ENCODE peak calls at places on chromosomes 13 and 19, in four cellular contexts. One of them, this sample, is unnamed.

GRCh38 chr19:37466277-37466797 is 907 bp downstream of the ZNF569 start:
- DNase-seq in GM23248: no peak
- DNase-seq in fibroblast of villous mesenchyme: no peak
- DNase-seq in activated naive CD4-positive, alpha-beta T cell treated with anti-CD3 and anti-CD28 coated beads for 36 hours: no peak
- DNase-seq in this sample: no peak

GRCh38 chr13:23898101-23898500 is 799 bp upstream of the C1QTNF9B start:
- DNase-seq in GM23248: peak
- DNase-seq in activated naive CD4-positive, alpha-beta T cell treated with anti-CD3 and anti-CD28 coated beads for 36 hours: no peak
- DNase-seq in fibroblast of villous mesenchyme: peak
- DNase-seq in this sample: no peak

GRCh38 chr13:50700664-50701266 is 142.7 kb downstream of the DLEU7 start:
- DNase-seq in GM23248: no peak
- DNase-seq in fibroblast of villous mesenchyme: no peak
- DNase-seq in activated naive CD4-positive, alpha-beta T cell treated with anti-CD3 and anti-CD28 coated beads for 36 hours: no peak
- DNase-seq in this sample: peak

GRCh38 chr19:33502991-33503790 is 18.4 kb downstream of the PEPD start:
- DNase-seq in fibroblast of villous mesenchyme: no peak
- DNase-seq in activated naive CD4-positive, alpha-beta T cell treated with anti-CD3 and anti-CD28 coated beads for 36 hours: no peak
- DNase-seq in GM23248: no peak
- DNase-seq in this sample: no peak

GRCh38 chr13:38519229-38519910 is 167.5 kb upstream of the FREM2 start:
- DNase-seq in activated naive CD4-positive, alpha-beta T cell treated with anti-CD3 and anti-CD28 coated beads for 36 hours: no peak
- DNase-seq in GM23248: no peak
- DNase-seq in fibroblast of villous mesenchyme: no peak
- DNase-seq in this sample: no peak

GRCh38 chr13:48542581-48543341 is 9.9 kb upstream of the RCBTB2 start:
- DNase-seq in GM23248: peak
- DNase-seq in activated naive CD4-positive, alpha-beta T cell treated with anti-CD3 and anti-CD28 coated beads for 36 hours: no peak
- DNase-seq in fibroblast of villous mesenchyme: peak
- DNase-seq in this sample: peak

GRCh38 chr19:29485293-29485692 is 40.5 kb upstream of the VSTM2B start:
- DNase-seq in fibroblast of villous mesenchyme: no peak
- DNase-seq in activated naive CD4-positive, alpha-beta T cell treated with anti-CD3 and anti-CD28 coated beads for 36 hours: no peak
- DNase-seq in GM23248: no peak
- DNase-seq in this sample: no peak

GRCh38 chr19:37551123-37551993 is 43.2 kb downstream of the ZNF571 start:
- DNase-seq in fibroblast of villous mesenchyme: peak
- DNase-seq in activated naive CD4-positive, alpha-beta T cell treated with anti-CD3 and anti-CD28 coated beads for 36 hours: peak
- DNase-seq in GM23248: peak
- DNase-seq in this sample: peak

GRCh38 chr13:23147827-23148226 is 33.0 kb upstream of the SGCG start:
- DNase-seq in fibroblast of villous mesenchyme: no peak
- DNase-seq in GM23248: no peak
- DNase-seq in activated naive CD4-positive, alpha-beta T cell treated with anti-CD3 and anti-CD28 coated beads for 36 hours: no peak
- DNase-seq in this sample: no peak

GRCh38 chr19:41785653-41786052 is 10.7 kb upstream of the CEACAM3 start:
- DNase-seq in GM23248: peak
- DNase-seq in activated naive CD4-positive, alpha-beta T cell treated with anti-CD3 and anti-CD28 coated beads for 36 hours: peak
- DNase-seq in fibroblast of villous mesenchyme: peak
- DNase-seq in this sample: peak

GRCh38 chr13:99301913-99302636 is 5.1 kb downstream of the GPR183 start:
- DNase-seq in activated naive CD4-positive, alpha-beta T cell treated with anti-CD3 and anti-CD28 coated beads for 36 hours: no peak
- DNase-seq in fibroblast of villous mesenchyme: no peak
- DNase-seq in GM23248: no peak
- DNase-seq in this sample: no peak

GRCh38 chr13:113802090-113802531 is 43.1 kb downstream of the TMEM255B start:
- DNase-seq in GM23248: peak
- DNase-seq in fibroblast of villous mesenchyme: peak
- DNase-seq in activated naive CD4-positive, alpha-beta T cell treated with anti-CD3 and anti-CD28 coated beads for 36 hours: no peak
- DNase-seq in this sample: peak

GRCh38 chr19:3669134-3669436 is 31.2 kb downstream of the PIP5K1C start:
- DNase-seq in fibroblast of villous mesenchyme: no peak
- DNase-seq in activated naive CD4-positive, alpha-beta T cell treated with anti-CD3 and anti-CD28 coated beads for 36 hours: no peak
- DNase-seq in GM23248: no peak
- DNase-seq in this sample: no peak

GRCh38 chr19:1094978-1095701 is at the start of gene POLR2E:
- DNase-seq in fibroblast of villous mesenchyme: peak
- DNase-seq in GM23248: peak
- DNase-seq in activated naive CD4-positive, alpha-beta T cell treated with anti-CD3 and anti-CD28 coated beads for 36 hours: peak
- DNase-seq in this sample: peak

GRCh38 chr19:33040994-33041827 is 23.5 kb downstream of the RHPN2 start:
- DNase-seq in activated naive CD4-positive, alpha-beta T cell treated with anti-CD3 and anti-CD28 coated beads for 36 hours: no peak
- DNase-seq in fibroblast of villous mesenchyme: peak
- DNase-seq in GM23248: peak
- DNase-seq in this sample: no peak

GRCh38 chr19:35757231-35757748 is 461 bp upstream of the HSPB6 start:
- DNase-seq in GM23248: peak
- DNase-seq in fibroblast of villous mesenchyme: peak
- DNase-seq in activated naive CD4-positive, alpha-beta T cell treated with anti-CD3 and anti-CD28 coated beads for 36 hours: peak
- DNase-seq in this sample: no peak

GRCh38 chr19:31389874-31390273 is 40.6 kb upstream of the TSHZ3 start:
- DNase-seq in activated naive CD4-positive, alpha-beta T cell treated with anti-CD3 and anti-CD28 coated beads for 36 hours: no peak
- DNase-seq in fibroblast of villous mesenchyme: no peak
- DNase-seq in GM23248: no peak
- DNase-seq in this sample: no peak

GRCh38 chr19:42529248-42529764 is 1.0 kb upstream of the CEACAM1 start:
- DNase-seq in activated naive CD4-positive, alpha-beta T cell treated with anti-CD3 and anti-CD28 coated beads for 36 hours: peak
- DNase-seq in GM23248: peak
- DNase-seq in fibroblast of villous mesenchyme: peak
- DNase-seq in this sample: peak

GRCh38 chr19:52094526-52094925 is 1.0 kb downstream of the ZNF841 start:
- DNase-seq in fibroblast of villous mesenchyme: peak
- DNase-seq in activated naive CD4-positive, alpha-beta T cell treated with anti-CD3 and anti-CD28 coated beads for 36 hours: no peak
- DNase-seq in GM23248: peak
- DNase-seq in this sample: no peak

GRCh38 chr13:100543872-100544602 is 44.6 kb downstream of the GGACT start:
- DNase-seq in GM23248: no peak
- DNase-seq in fibroblast of villous mesenchyme: no peak
- DNase-seq in activated naive CD4-positive, alpha-beta T cell treated with anti-CD3 and anti-CD28 coated beads for 36 hours: no peak
- DNase-seq in this sample: no peak

GRCh38 chr19:58204566-58204965 is 21.7 kb downstream of the ZNF274 start:
- DNase-seq in activated naive CD4-positive, alpha-beta T cell treated with anti-CD3 and anti-CD28 coated beads for 36 hours: no peak
- DNase-seq in GM23248: no peak
- DNase-seq in fibroblast of villous mesenchyme: no peak
- DNase-seq in this sample: no peak

GRCh38 chr19:709196-709964 is 645 bp downstream of the PALM start:
- DNase-seq in GM23248: no peak
- DNase-seq in activated naive CD4-positive, alpha-beta T cell treated with anti-CD3 and anti-CD28 coated beads for 36 hours: no peak
- DNase-seq in fibroblast of villous mesenchyme: no peak
- DNase-seq in this sample: no peak

GRCh38 chr13:79328510-79328909 is 77.5 kb downstream of the RBM26 start:
- DNase-seq in fibroblast of villous mesenchyme: no peak
- DNase-seq in GM23248: no peak
- DNase-seq in activated naive CD4-positive, alpha-beta T cell treated with anti-CD3 and anti-CD28 coated beads for 36 hours: no peak
- DNase-seq in this sample: no peak

GRCh38 chr19:58581227-58582141 is 8.3 kb upstream of the MZF1 start:
- DNase-seq in activated naive CD4-positive, alpha-beta T cell treated with anti-CD3 and anti-CD28 coated beads for 36 hours: peak
- DNase-seq in GM23248: peak
- DNase-seq in fibroblast of villous mesenchyme: peak
- DNase-seq in this sample: peak

GRCh38 chr13:61149333-61149730 is 266.3 kb downstream of the PCDH20 start:
- DNase-seq in activated naive CD4-positive, alpha-beta T cell treated with anti-CD3 and anti-CD28 coated beads for 36 hours: no peak
- DNase-seq in fibroblast of villous mesenchyme: no peak
- DNase-seq in GM23248: no peak
- DNase-seq in this sample: no peak

GRCh38 chr13:62629618-62630017 is 1214.0 kb upstream of the PCDH20 start:
- DNase-seq in GM23248: no peak
- DNase-seq in fibroblast of villous mesenchyme: no peak
- DNase-seq in activated naive CD4-positive, alpha-beta T cell treated with anti-CD3 and anti-CD28 coated beads for 36 hours: no peak
- DNase-seq in this sample: no peak

GRCh38 chr13:24865158-24865557 is 101.2 kb downstream of the RNF17 start:
- DNase-seq in fibroblast of villous mesenchyme: peak
- DNase-seq in activated naive CD4-positive, alpha-beta T cell treated with anti-CD3 and anti-CD28 coated beads for 36 hours: no peak
- DNase-seq in GM23248: peak
- DNase-seq in this sample: no peak

GRCh38 chr19:51364200-51365106 is 1.7 kb downstream of the ETFB start:
- DNase-seq in activated naive CD4-positive, alpha-beta T cell treated with anti-CD3 and anti-CD28 coated beads for 36 hours: peak
- DNase-seq in GM23248: peak
- DNase-seq in fibroblast of villous mesenchyme: peak
- DNase-seq in this sample: no peak

GRCh38 chr13:94968040-94968756 is 255.9 kb upstream of the SOX21 start:
- DNase-seq in activated naive CD4-positive, alpha-beta T cell treated with anti-CD3 and anti-CD28 coated beads for 36 hours: peak
- DNase-seq in GM23248: peak
- DNase-seq in fibroblast of villous mesenchyme: peak
- DNase-seq in this sample: no peak